ENCODE peak calls at places on chromosomes 6 and 20, in six cellular contexts. One of them, this sample, is unnamed.

GRCh38 chr20:887137-887536 is 29.0 kb downstream of the ANGPT4 start:
- DNase-seq in B cell: no peak
- DNase-seq in neural crest cell: no peak
- DNase-seq in upper lobe of left lung: no peak
- DNase-seq in fibroblast of pulmonary artery: no peak
- DNase-seq in BJ: no peak
- DNase-seq in this sample: no peak

GRCh38 chr6:105346052-105346451 is 56.8 kb downstream of the PREP start:
- DNase-seq in B cell: no peak
- DNase-seq in neural crest cell: no peak
- DNase-seq in upper lobe of left lung: no peak
- DNase-seq in fibroblast of pulmonary artery: peak
- DNase-seq in BJ: no peak
- DNase-seq in this sample: no peak

GRCh38 chr6:2134559-2134958 is 110.8 kb downstream of the GMDS start:
- DNase-seq in B cell: no peak
- DNase-seq in neural crest cell: no peak
- DNase-seq in upper lobe of left lung: no peak
- DNase-seq in fibroblast of pulmonary artery: no peak
- DNase-seq in BJ: no peak
- DNase-seq in this sample: no peak

GRCh38 chr6:105322499-105323231 is 80.2 kb downstream of the PREP start:
- DNase-seq in B cell: no peak
- DNase-seq in neural crest cell: no peak
- DNase-seq in upper lobe of left lung: no peak
- DNase-seq in fibroblast of pulmonary artery: no peak
- DNase-seq in BJ: no peak
- DNase-seq in this sample: no peak

GRCh38 chr6:70601014-70601413 is 34.3 kb downstream of the SDHAF4 start:
- DNase-seq in B cell: no peak
- DNase-seq in neural crest cell: no peak
- DNase-seq in upper lobe of left lung: no peak
- DNase-seq in fibroblast of pulmonary artery: no peak
- DNase-seq in BJ: no peak
- DNase-seq in this sample: no peak

GRCh38 chr6:16622193-16622592 is 139.1 kb downstream of the ATXN1 start:
- DNase-seq in B cell: no peak
- DNase-seq in neural crest cell: no peak
- DNase-seq in upper lobe of left lung: no peak
- DNase-seq in fibroblast of pulmonary artery: no peak
- DNase-seq in BJ: no peak
- DNase-seq in this sample: no peak

GRCh38 chr6:134908906-134909516 is 40.9 kb downstream of the ALDH8A1 start:
- DNase-seq in B cell: no peak
- DNase-seq in neural crest cell: no peak
- DNase-seq in upper lobe of left lung: peak
- DNase-seq in fibroblast of pulmonary artery: peak
- DNase-seq in BJ: peak
- DNase-seq in this sample: no peak

GRCh38 chr6:48135352-48136084 is 24.5 kb upstream of the PTCHD4 start:
- DNase-seq in B cell: no peak
- DNase-seq in neural crest cell: no peak
- DNase-seq in upper lobe of left lung: no peak
- DNase-seq in fibroblast of pulmonary artery: peak
- DNase-seq in BJ: peak
- DNase-seq in this sample: no peak

GRCh38 chr20:2010533-2010932 is 16.7 kb upstream of the PDYN start:
- DNase-seq in B cell: no peak
- DNase-seq in neural crest cell: no peak
- DNase-seq in upper lobe of left lung: no peak
- DNase-seq in fibroblast of pulmonary artery: no peak
- DNase-seq in BJ: no peak
- DNase-seq in this sample: no peak

GRCh38 chr20:16661738-16662137 is 68.1 kb upstream of the SNRPB2 start:
- DNase-seq in B cell: no peak
- DNase-seq in neural crest cell: no peak
- DNase-seq in upper lobe of left lung: no peak
- DNase-seq in fibroblast of pulmonary artery: no peak
- DNase-seq in BJ: no peak
- DNase-seq in this sample: no peak

GRCh38 chr6:6885521-6886088 is 222.2 kb upstream of the RREB1 start:
- DNase-seq in B cell: no peak
- DNase-seq in neural crest cell: no peak
- DNase-seq in upper lobe of left lung: peak
- DNase-seq in fibroblast of pulmonary artery: no peak
- DNase-seq in BJ: no peak
- DNase-seq in this sample: no peak

GRCh38 chr20:32623667-32624157 is 38.6 kb upstream of the NOL4L start:
- DNase-seq in B cell: no peak
- DNase-seq in neural crest cell: no peak
- DNase-seq in upper lobe of left lung: no peak
- DNase-seq in fibroblast of pulmonary artery: no peak
- DNase-seq in BJ: no peak
- DNase-seq in this sample: no peak

GRCh38 chr6:109174911-109175310 is 79.6 kb downstream of the CEP57L1 start:
- DNase-seq in B cell: no peak
- DNase-seq in neural crest cell: no peak
- DNase-seq in upper lobe of left lung: no peak
- DNase-seq in fibroblast of pulmonary artery: no peak
- DNase-seq in BJ: peak
- DNase-seq in this sample: no peak

GRCh38 chr6:104218132-104218531 is 641.6 kb downstream of the HACE1 start:
- DNase-seq in B cell: no peak
- DNase-seq in neural crest cell: no peak
- DNase-seq in upper lobe of left lung: no peak
- DNase-seq in fibroblast of pulmonary artery: peak
- DNase-seq in BJ: no peak
- DNase-seq in this sample: no peak

GRCh38 chr6:112337209-112337638 is 9.9 kb upstream of the RFPL4B start:
- DNase-seq in B cell: no peak
- DNase-seq in neural crest cell: peak
- DNase-seq in upper lobe of left lung: no peak
- DNase-seq in fibroblast of pulmonary artery: peak
- DNase-seq in BJ: no peak
- DNase-seq in this sample: no peak

GRCh38 chr6:108589244-108589730 is 28.6 kb downstream of the FOXO3 start:
- DNase-seq in B cell: no peak
- DNase-seq in neural crest cell: peak
- DNase-seq in upper lobe of left lung: peak
- DNase-seq in fibroblast of pulmonary artery: peak
- DNase-seq in BJ: no peak
- DNase-seq in this sample: no peak

GRCh38 chr6:157791461-157791860 is 31.6 kb upstream of the SNX9 start:
- DNase-seq in B cell: no peak
- DNase-seq in neural crest cell: no peak
- DNase-seq in upper lobe of left lung: no peak
- DNase-seq in fibroblast of pulmonary artery: no peak
- DNase-seq in BJ: no peak
- DNase-seq in this sample: no peak

GRCh38 chr6:34697544-34697836 is 923 bp upstream of the ILRUN start:
- DNase-seq in B cell: no peak
- DNase-seq in neural crest cell: no peak
- DNase-seq in upper lobe of left lung: no peak
- DNase-seq in fibroblast of pulmonary artery: no peak
- DNase-seq in BJ: no peak
- DNase-seq in this sample: no peak

GRCh38 chr6:47134476-47135189 is 92.5 kb upstream of the ADGRF1 start:
- DNase-seq in B cell: no peak
- DNase-seq in neural crest cell: no peak
- DNase-seq in upper lobe of left lung: no peak
- DNase-seq in fibroblast of pulmonary artery: peak
- DNase-seq in BJ: peak
- DNase-seq in this sample: no peak

GRCh38 chr6:15021074-15021473 is 224.8 kb upstream of the JARID2 start:
- DNase-seq in B cell: no peak
- DNase-seq in neural crest cell: no peak
- DNase-seq in upper lobe of left lung: no peak
- DNase-seq in fibroblast of pulmonary artery: no peak
- DNase-seq in BJ: no peak
- DNase-seq in this sample: no peak

GRCh38 chr6:90000864-90001731 is 106.8 kb downstream of the GJA10 start:
- DNase-seq in B cell: no peak
- DNase-seq in neural crest cell: no peak
- DNase-seq in upper lobe of left lung: no peak
- DNase-seq in fibroblast of pulmonary artery: no peak
- DNase-seq in BJ: no peak
- DNase-seq in this sample: no peak

GRCh38 chr6:73728548-73729205 is 32.7 kb downstream of the CD109 start:
- DNase-seq in B cell: no peak
- DNase-seq in neural crest cell: no peak
- DNase-seq in upper lobe of left lung: no peak
- DNase-seq in fibroblast of pulmonary artery: no peak
- DNase-seq in BJ: no peak
- DNase-seq in this sample: no peak

GRCh38 chr6:156175971-156176421 is 601.2 kb upstream of the ARID1B start:
- DNase-seq in B cell: no peak
- DNase-seq in neural crest cell: no peak
- DNase-seq in upper lobe of left lung: peak
- DNase-seq in fibroblast of pulmonary artery: no peak
- DNase-seq in BJ: no peak
- DNase-seq in this sample: no peak
- TF ChIP-seq CTCF in B cell: no peak
- TF ChIP-seq CTCF in neural crest cell: peak
- TF ChIP-seq CTCF in upper lobe of left lung: peak
- TF ChIP-seq CTCF in fibroblast of pulmonary artery: no peak
- TF ChIP-seq CTCF in BJ: no peak
- TF ChIP-seq CTCF in this sample: no peak

GRCh38 chr6:149933461-149933860 is 8.4 kb upstream of the ULBP2 start:
- DNase-seq in B cell: no peak
- DNase-seq in neural crest cell: no peak
- DNase-seq in upper lobe of left lung: no peak
- DNase-seq in fibroblast of pulmonary artery: no peak
- DNase-seq in BJ: no peak
- DNase-seq in this sample: no peak
- TF ChIP-seq CTCF in B cell: no peak
- TF ChIP-seq CTCF in neural crest cell: no peak
- TF ChIP-seq CTCF in upper lobe of left lung: no peak
- TF ChIP-seq CTCF in fibroblast of pulmonary artery: no peak
- TF ChIP-seq CTCF in BJ: peak
- TF ChIP-seq CTCF in this sample: no peak

GRCh38 chr20:46083101-46083500 is 6.7 kb downstream of the NCOA5 start:
- DNase-seq in B cell: no peak
- DNase-seq in neural crest cell: no peak
- DNase-seq in upper lobe of left lung: no peak
- DNase-seq in fibroblast of pulmonary artery: no peak
- DNase-seq in BJ: no peak
- DNase-seq in this sample: no peak

GRCh38 chr20:46087161-46087560 is 2.6 kb downstream of the NCOA5 start:
- DNase-seq in B cell: no peak
- DNase-seq in neural crest cell: no peak
- DNase-seq in upper lobe of left lung: no peak
- DNase-seq in fibroblast of pulmonary artery: peak
- DNase-seq in BJ: no peak
- DNase-seq in this sample: no peak

GRCh38 chr20:46088409-46089075 is 1.2 kb downstream of the NCOA5 start:
- DNase-seq in B cell: no peak
- DNase-seq in neural crest cell: no peak
- DNase-seq in upper lobe of left lung: no peak
- DNase-seq in fibroblast of pulmonary artery: peak
- DNase-seq in BJ: no peak
- DNase-seq in this sample: no peak

GRCh38 chr20:46083531-46084061 is 6.2 kb downstream of the NCOA5 start:
- DNase-seq in B cell: no peak
- DNase-seq in neural crest cell: no peak
- DNase-seq in upper lobe of left lung: no peak
- DNase-seq in fibroblast of pulmonary artery: no peak
- DNase-seq in BJ: no peak
- DNase-seq in this sample: no peak

GRCh38 chr20:46084805-46085792 is 4.7 kb downstream of the NCOA5 start:
- DNase-seq in B cell: no peak
- DNase-seq in neural crest cell: no peak
- DNase-seq in upper lobe of left lung: peak
- DNase-seq in fibroblast of pulmonary artery: peak
- DNase-seq in BJ: no peak
- DNase-seq in this sample: no peak
- TF ChIP-seq CTCF in B cell: no peak
- TF ChIP-seq CTCF in neural crest cell: no peak
- TF ChIP-seq CTCF in upper lobe of left lung: no peak
- TF ChIP-seq CTCF in fibroblast of pulmonary artery: no peak
- TF ChIP-seq CTCF in BJ: no peak
- TF ChIP-seq CTCF in this sample: no peak

DNA sequence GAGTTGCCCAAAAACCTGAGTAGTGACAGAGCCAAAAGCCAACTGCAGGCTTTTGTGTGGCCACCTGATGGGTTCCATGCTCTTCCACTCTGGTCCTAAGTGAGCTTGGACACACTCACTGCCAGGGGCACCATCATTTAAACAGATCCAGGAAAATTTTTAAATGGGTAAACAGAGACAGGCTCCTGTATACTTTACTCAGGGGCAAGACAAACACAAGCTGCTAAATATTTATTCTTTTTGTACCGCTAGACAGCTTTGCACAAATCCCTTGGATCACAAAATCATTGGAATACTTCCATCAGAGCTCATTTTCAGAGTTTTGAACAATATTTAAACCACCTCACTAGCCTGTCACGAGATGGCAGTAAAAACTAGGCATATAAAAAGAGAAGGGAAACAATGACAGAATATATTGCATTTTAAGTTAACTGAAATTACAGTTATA is 31.4 kb downstream of the GCLC start:
- DNase-seq in B cell: no peak
- DNase-seq in neural crest cell: no peak
- DNase-seq in upper lobe of left lung: no peak
- DNase-seq in fibroblast of pulmonary artery: no peak
- DNase-seq in BJ: no peak
- DNase-seq in this sample: no peak
- TF ChIP-seq CTCF in B cell: no peak
- TF ChIP-seq CTCF in neural crest cell: no peak
- TF ChIP-seq CTCF in upper lobe of left lung: no peak
- TF ChIP-seq CTCF in fibroblast of pulmonary artery: no peak
- TF ChIP-seq CTCF in BJ: no peak
- TF ChIP-seq CTCF in this sample: no peak

GRCh38 chr6:131782764-131783163 is 25.1 kb upstream of the ENPP1 start:
- DNase-seq in B cell: no peak
- DNase-seq in neural crest cell: no peak
- DNase-seq in upper lobe of left lung: no peak
- DNase-seq in fibroblast of pulmonary artery: no peak
- DNase-seq in BJ: no peak
- DNase-seq in this sample: no peak
- TF ChIP-seq CTCF in B cell: no peak
- TF ChIP-seq CTCF in neural crest cell: no peak
- TF ChIP-seq CTCF in upper lobe of left lung: no peak
- TF ChIP-seq CTCF in fibroblast of pulmonary artery: no peak
- TF ChIP-seq CTCF in BJ: no peak
- TF ChIP-seq CTCF in this sample: no peak